ENCODE peak calls at places on chromosome 18, in eight cellular contexts. One of them, this sample, is unnamed.
A peak's percentile ranks its signal among the peaks of the same experiment; 100 is the strongest.

GRCh38 chr18:5068856-5069255 is 128.2 kb downstream of the AKAIN1 start:
- DNase-seq in fibroblast of the aortic adventitia: peak; percentile 5
- DNase-seq in AG10803: no peak
- DNase-seq in AG09319: no peak
- DNase-seq in foreskin fibroblast: no peak
- DNase-seq in glutamatergic neuron: no peak
- DNase-seq in endothelial cell: no peak
- DNase-seq in fibroblast of lung: no peak
- DNase-seq in this sample: no peak

GRCh38 chr18:13279181-13280065 is 60.9 kb downstream of the LDLRAD4 start:
- DNase-seq in fibroblast of the aortic adventitia: no peak
- DNase-seq in AG10803: no peak
- DNase-seq in AG09319: no peak
- DNase-seq in foreskin fibroblast: no peak
- DNase-seq in glutamatergic neuron: no peak
- DNase-seq in endothelial cell: no peak
- DNase-seq in fibroblast of lung: no peak
- DNase-seq in this sample: no peak

GRCh38 chr18:44632469-44633145 is 48.1 kb upstream of the SETBP1 start:
- DNase-seq in fibroblast of the aortic adventitia: no peak
- DNase-seq in AG10803: no peak
- DNase-seq in AG09319: no peak
- DNase-seq in foreskin fibroblast: no peak
- DNase-seq in glutamatergic neuron: no peak
- DNase-seq in endothelial cell: no peak
- DNase-seq in fibroblast of lung: no peak
- DNase-seq in this sample: no peak

GRCh38 chr18:63427566-63427965 is 5.3 kb upstream of the VPS4B start:
- DNase-seq in fibroblast of the aortic adventitia: no peak
- DNase-seq in AG10803: no peak
- DNase-seq in AG09319: no peak
- DNase-seq in foreskin fibroblast: peak; percentile 31
- DNase-seq in glutamatergic neuron: no peak
- DNase-seq in endothelial cell: no peak
- DNase-seq in fibroblast of lung: no peak
- DNase-seq in this sample: no peak

GRCh38 chr18:41371718-41372117 is 583.3 kb upstream of the PIK3C3 start:
- DNase-seq in fibroblast of the aortic adventitia: no peak
- DNase-seq in AG10803: no peak
- DNase-seq in AG09319: no peak
- DNase-seq in foreskin fibroblast: no peak
- DNase-seq in glutamatergic neuron: no peak
- DNase-seq in endothelial cell: no peak
- DNase-seq in fibroblast of lung: no peak
- DNase-seq in this sample: peak; percentile 45

GRCh38 chr18:23453657-23454011 is 547 bp downstream of the RIOK3 start:
- DNase-seq in fibroblast of the aortic adventitia: peak; percentile 73
- DNase-seq in AG10803: peak; percentile 56
- DNase-seq in AG09319: no peak
- DNase-seq in foreskin fibroblast: peak; percentile 52
- DNase-seq in glutamatergic neuron: no peak
- DNase-seq in endothelial cell: no peak
- DNase-seq in fibroblast of lung: peak; percentile 56
- DNase-seq in this sample: no peak

GRCh38 chr18:58397385-58398132 is 231.3 kb downstream of the ALPK2 start:
- DNase-seq in fibroblast of the aortic adventitia: no peak
- DNase-seq in AG10803: no peak
- DNase-seq in AG09319: no peak
- DNase-seq in foreskin fibroblast: no peak
- DNase-seq in glutamatergic neuron: no peak
- DNase-seq in endothelial cell: no peak
- DNase-seq in fibroblast of lung: no peak
- DNase-seq in this sample: no peak

GRCh38 chr18:78754311-78755043 is 225.1 kb upstream of the SALL3 start:
- DNase-seq in fibroblast of the aortic adventitia: no peak
- DNase-seq in AG10803: no peak
- DNase-seq in AG09319: no peak
- DNase-seq in foreskin fibroblast: no peak
- DNase-seq in glutamatergic neuron: no peak
- DNase-seq in endothelial cell: no peak
- DNase-seq in fibroblast of lung: no peak
- DNase-seq in this sample: no peak

GRCh38 chr18:58309099-58309498 is 265.1 kb downstream of the NEDD4L start:
- DNase-seq in fibroblast of the aortic adventitia: no peak
- DNase-seq in AG10803: no peak
- DNase-seq in AG09319: no peak
- DNase-seq in foreskin fibroblast: no peak
- DNase-seq in glutamatergic neuron: no peak
- DNase-seq in endothelial cell: no peak
- DNase-seq in fibroblast of lung: no peak
- DNase-seq in this sample: no peak

GRCh38 chr18:7202119-7202680 is 28.7 kb upstream of the LRRC30 start:
- DNase-seq in fibroblast of the aortic adventitia: no peak
- DNase-seq in AG10803: no peak
- DNase-seq in AG09319: no peak
- DNase-seq in foreskin fibroblast: no peak
- DNase-seq in glutamatergic neuron: peak; percentile 52
- DNase-seq in endothelial cell: no peak
- DNase-seq in fibroblast of lung: no peak
- DNase-seq in this sample: no peak

GRCh38 chr18:58103339-58103930 is 59.4 kb downstream of the NEDD4L start:
- DNase-seq in fibroblast of the aortic adventitia: peak; percentile 5
- DNase-seq in AG10803: no peak
- DNase-seq in AG09319: no peak
- DNase-seq in foreskin fibroblast: no peak
- DNase-seq in glutamatergic neuron: no peak
- DNase-seq in endothelial cell: no peak
- DNase-seq in fibroblast of lung: peak; percentile 61
- DNase-seq in this sample: no peak

GRCh38 chr18:61888622-61889021 is 4.2 kb downstream of the RNF152 start:
- DNase-seq in fibroblast of the aortic adventitia: no peak
- DNase-seq in AG10803: no peak
- DNase-seq in AG09319: no peak
- DNase-seq in foreskin fibroblast: no peak
- DNase-seq in glutamatergic neuron: no peak
- DNase-seq in endothelial cell: no peak
- DNase-seq in fibroblast of lung: no peak
- DNase-seq in this sample: no peak

GRCh38 chr18:61887838-61888237 is 5.0 kb downstream of the RNF152 start:
- DNase-seq in fibroblast of the aortic adventitia: no peak
- DNase-seq in AG10803: no peak
- DNase-seq in AG09319: no peak
- DNase-seq in foreskin fibroblast: no peak
- DNase-seq in glutamatergic neuron: no peak
- DNase-seq in endothelial cell: no peak
- DNase-seq in fibroblast of lung: no peak
- DNase-seq in this sample: no peak

GRCh38 chr18:61891271-61891670 is 1.5 kb downstream of the RNF152 start:
- DNase-seq in fibroblast of the aortic adventitia: peak; percentile 24
- DNase-seq in AG10803: peak; percentile 42
- DNase-seq in AG09319: no peak
- DNase-seq in foreskin fibroblast: no peak
- DNase-seq in glutamatergic neuron: no peak
- DNase-seq in endothelial cell: no peak
- DNase-seq in fibroblast of lung: peak; percentile 55
- DNase-seq in this sample: no peak

GRCh38 chr18:61890344-61890743 is 2.5 kb downstream of the RNF152 start:
- DNase-seq in fibroblast of the aortic adventitia: no peak
- DNase-seq in AG10803: no peak
- DNase-seq in AG09319: no peak
- DNase-seq in foreskin fibroblast: no peak
- DNase-seq in glutamatergic neuron: no peak
- DNase-seq in endothelial cell: no peak
- DNase-seq in fibroblast of lung: no peak
- DNase-seq in this sample: no peak

GRCh38 chr18:61889541-61889940 is 3.3 kb downstream of the RNF152 start:
- DNase-seq in fibroblast of the aortic adventitia: no peak
- DNase-seq in AG10803: no peak
- DNase-seq in AG09319: no peak
- DNase-seq in foreskin fibroblast: no peak
- DNase-seq in glutamatergic neuron: no peak
- DNase-seq in endothelial cell: no peak
- DNase-seq in fibroblast of lung: no peak
- DNase-seq in this sample: no peak
- TF ChIP-seq CTCF in fibroblast of the aortic adventitia: no peak
- TF ChIP-seq CTCF in AG10803: no peak
- TF ChIP-seq CTCF in AG09319: no peak
- TF ChIP-seq CTCF in foreskin fibroblast: no peak
- TF ChIP-seq CTCF in glutamatergic neuron: no peak
- TF ChIP-seq CTCF in endothelial cell: no peak
- TF ChIP-seq CTCF in fibroblast of lung: no peak
- TF ChIP-seq CTCF in this sample: no peak

GRCh38 chr18:24982831-24983230 is 369.1 kb downstream of the ZNF521 start:
- DNase-seq in fibroblast of the aortic adventitia: no peak
- DNase-seq in AG10803: peak; percentile 43
- DNase-seq in AG09319: no peak
- DNase-seq in foreskin fibroblast: peak; percentile 74
- DNase-seq in glutamatergic neuron: no peak
- DNase-seq in endothelial cell: no peak
- DNase-seq in fibroblast of lung: no peak
- DNase-seq in this sample: no peak
- TF ChIP-seq CTCF in fibroblast of the aortic adventitia: no peak
- TF ChIP-seq CTCF in AG10803: no peak
- TF ChIP-seq CTCF in AG09319: no peak
- TF ChIP-seq CTCF in foreskin fibroblast: no peak
- TF ChIP-seq CTCF in glutamatergic neuron: no peak
- TF ChIP-seq CTCF in endothelial cell: no peak
- TF ChIP-seq CTCF in fibroblast of lung: no peak
- TF ChIP-seq CTCF in this sample: no peak

GRCh38 chr18:1751249-1751648 is 820.1 kb downstream of the METTL4 start:
- DNase-seq in fibroblast of the aortic adventitia: no peak
- DNase-seq in AG10803: no peak
- DNase-seq in AG09319: no peak
- DNase-seq in foreskin fibroblast: no peak
- DNase-seq in glutamatergic neuron: no peak
- DNase-seq in endothelial cell: no peak
- DNase-seq in fibroblast of lung: no peak
- DNase-seq in this sample: no peak
- TF ChIP-seq CTCF in fibroblast of the aortic adventitia: no peak
- TF ChIP-seq CTCF in AG10803: no peak
- TF ChIP-seq CTCF in AG09319: no peak
- TF ChIP-seq CTCF in foreskin fibroblast: no peak
- TF ChIP-seq CTCF in glutamatergic neuron: no peak
- TF ChIP-seq CTCF in endothelial cell: no peak
- TF ChIP-seq CTCF in fibroblast of lung: no peak
- TF ChIP-seq CTCF in this sample: no peak

DNA sequence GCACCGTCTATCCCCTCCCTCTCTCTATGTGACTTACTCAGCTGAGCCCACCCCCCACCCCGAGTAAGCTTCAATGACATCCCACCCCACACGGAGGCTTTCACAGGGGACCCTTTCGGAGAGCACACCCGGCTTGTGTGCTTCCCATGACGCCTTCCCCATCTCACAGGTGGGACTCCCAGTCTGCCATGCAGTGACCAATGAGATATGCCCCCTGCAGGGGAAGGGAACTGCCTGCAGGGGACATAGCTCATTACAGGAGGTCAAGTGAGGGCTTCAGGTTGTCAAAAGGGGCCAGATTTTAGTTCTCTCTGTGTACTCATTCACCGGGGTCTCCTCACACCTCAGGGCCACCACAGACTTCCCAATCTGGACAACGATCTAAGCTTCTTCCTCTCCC is 112.6 kb downstream of the GAREM1 start:
- DNase-seq in fibroblast of the aortic adventitia: no peak
- DNase-seq in AG10803: no peak
- DNase-seq in AG09319: no peak
- DNase-seq in foreskin fibroblast: no peak
- DNase-seq in glutamatergic neuron: no peak
- DNase-seq in endothelial cell: no peak
- DNase-seq in fibroblast of lung: no peak
- DNase-seq in this sample: no peak
- TF ChIP-seq CTCF in fibroblast of the aortic adventitia: no peak
- TF ChIP-seq CTCF in AG10803: no peak
- TF ChIP-seq CTCF in AG09319: no peak
- TF ChIP-seq CTCF in foreskin fibroblast: no peak
- TF ChIP-seq CTCF in glutamatergic neuron: no peak
- TF ChIP-seq CTCF in endothelial cell: no peak
- TF ChIP-seq CTCF in fibroblast of lung: no peak
- TF ChIP-seq CTCF in this sample: no peak

GRCh38 chr18:11761553-11761952 is 72.5 kb downstream of the GNAL start:
- DNase-seq in fibroblast of the aortic adventitia: no peak
- DNase-seq in AG10803: no peak
- DNase-seq in AG09319: no peak
- DNase-seq in foreskin fibroblast: no peak
- DNase-seq in glutamatergic neuron: no peak
- DNase-seq in endothelial cell: no peak
- DNase-seq in fibroblast of lung: no peak
- DNase-seq in this sample: no peak
- TF ChIP-seq CTCF in fibroblast of the aortic adventitia: no peak
- TF ChIP-seq CTCF in AG10803: no peak
- TF ChIP-seq CTCF in AG09319: no peak
- TF ChIP-seq CTCF in foreskin fibroblast: no peak
- TF ChIP-seq CTCF in glutamatergic neuron: peak; percentile 62
- TF ChIP-seq CTCF in endothelial cell: peak; percentile 62
- TF ChIP-seq CTCF in fibroblast of lung: no peak
- TF ChIP-seq CTCF in this sample: peak; percentile 23